ENCODE peak calls at places on chromosomes 4 and X, in six cellular contexts. One of them, this sample, is unnamed.

GRCh38 chr4:173370130-173370476 is 651 bp upstream of the SAP30 start:
- DNase-seq in IMR-90: no peak
- DNase-seq in OCI-LY7: peak
- DNase-seq in HFF-Myc: no peak
- DNase-seq in SK-N-SH: peak
- DNase-seq in GM23338: no peak
- DNase-seq in this sample: no peak

GRCh38 chr4:182147391-182147790 is 95.8 kb upstream of the TENM3 start:
- DNase-seq in IMR-90: no peak
- DNase-seq in OCI-LY7: no peak
- DNase-seq in HFF-Myc: no peak
- DNase-seq in SK-N-SH: no peak
- DNase-seq in GM23338: no peak
- DNase-seq in this sample: peak

GRCh38 chr4:144174401-144175067 is 34.0 kb upstream of the GYPA start:
- DNase-seq in IMR-90: peak
- DNase-seq in OCI-LY7: peak
- DNase-seq in HFF-Myc: peak
- DNase-seq in SK-N-SH: peak
- DNase-seq in GM23338: peak
- DNase-seq in this sample: peak

GRCh38 chrX:9948406-9948805 is 18.8 kb upstream of the CLDN34 start:
- DNase-seq in IMR-90: peak
- DNase-seq in OCI-LY7: no peak
- DNase-seq in HFF-Myc: no peak
- DNase-seq in SK-N-SH: no peak
- DNase-seq in GM23338: no peak
- DNase-seq in this sample: no peak

GRCh38 chrX:112849010-112849409 is 8.4 kb upstream of the AMOT start:
- DNase-seq in IMR-90: peak
- DNase-seq in OCI-LY7: peak
- DNase-seq in HFF-Myc: no peak
- DNase-seq in SK-N-SH: peak
- DNase-seq in GM23338: no peak
- DNase-seq in this sample: no peak

GRCh38 chr4:70722199-70722791 is 531 bp downstream of the RUFY3 start:
- DNase-seq in IMR-90: peak
- DNase-seq in OCI-LY7: no peak
- DNase-seq in HFF-Myc: no peak
- DNase-seq in SK-N-SH: peak
- DNase-seq in GM23338: no peak
- DNase-seq in this sample: no peak

GRCh38 chrX:154487518-154488290 is 1.3 kb upstream of the UBL4A start:
- DNase-seq in IMR-90: no peak
- DNase-seq in OCI-LY7: no peak
- DNase-seq in HFF-Myc: no peak
- DNase-seq in SK-N-SH: no peak
- DNase-seq in GM23338: no peak
- DNase-seq in this sample: no peak

GRCh38 chr4:114180481-114180880 is 201.0 kb upstream of the ARSJ start:
- DNase-seq in IMR-90: peak
- DNase-seq in OCI-LY7: peak
- DNase-seq in HFF-Myc: peak
- DNase-seq in SK-N-SH: no peak
- DNase-seq in GM23338: peak
- DNase-seq in this sample: peak

GRCh38 chr4:104421576-104421975 is 73.1 kb downstream of the CXXC4 start:
- DNase-seq in IMR-90: no peak
- DNase-seq in OCI-LY7: no peak
- DNase-seq in HFF-Myc: no peak
- DNase-seq in SK-N-SH: no peak
- DNase-seq in GM23338: peak
- DNase-seq in this sample: no peak

GRCh38 chr4:73917081-73917501 is 47.9 kb downstream of the CXCL1 start:
- DNase-seq in IMR-90: peak
- DNase-seq in OCI-LY7: no peak
- DNase-seq in HFF-Myc: peak
- DNase-seq in SK-N-SH: no peak
- DNase-seq in GM23338: no peak
- DNase-seq in this sample: peak

GRCh38 chr4:62302710-62303109 is 1102.6 kb downstream of the ADGRL3 start:
- DNase-seq in IMR-90: no peak
- DNase-seq in OCI-LY7: no peak
- DNase-seq in HFF-Myc: no peak
- DNase-seq in SK-N-SH: no peak
- DNase-seq in GM23338: no peak
- DNase-seq in this sample: no peak

GRCh38 chr4:37561196-37561802 is 124.9 kb downstream of the RELL1 start:
- DNase-seq in IMR-90: no peak
- DNase-seq in OCI-LY7: no peak
- DNase-seq in HFF-Myc: no peak
- DNase-seq in SK-N-SH: no peak
- DNase-seq in GM23338: no peak
- DNase-seq in this sample: peak

GRCh38 chr4:185524888-185525863 is 10.1 kb downstream of the PDLIM3 start:
- DNase-seq in IMR-90: peak
- DNase-seq in OCI-LY7: no peak
- DNase-seq in HFF-Myc: no peak
- DNase-seq in SK-N-SH: no peak
- DNase-seq in GM23338: no peak
- DNase-seq in this sample: no peak

GRCh38 chr4:17613761-17614415 is 553 bp upstream of the MED28 start:
- DNase-seq in IMR-90: peak
- DNase-seq in OCI-LY7: peak
- DNase-seq in HFF-Myc: peak
- DNase-seq in SK-N-SH: no peak
- DNase-seq in GM23338: peak
- DNase-seq in this sample: peak

GRCh38 chrX:3811331-3812311 is 98.2 kb upstream of the PRKX start:
- DNase-seq in IMR-90: peak
- DNase-seq in OCI-LY7: peak
- DNase-seq in HFF-Myc: no peak
- DNase-seq in SK-N-SH: peak
- DNase-seq in GM23338: peak
- DNase-seq in this sample: peak

GRCh38 chr4:57077550-57078311 is 32.5 kb downstream of the IGFBP7 start:
- DNase-seq in IMR-90: peak
- DNase-seq in OCI-LY7: no peak
- DNase-seq in HFF-Myc: no peak
- DNase-seq in SK-N-SH: no peak
- DNase-seq in GM23338: peak
- DNase-seq in this sample: peak

GRCh38 chr4:83560523-83560922 is 24.6 kb downstream of the GPAT3 start:
- DNase-seq in IMR-90: no peak
- DNase-seq in OCI-LY7: no peak
- DNase-seq in HFF-Myc: no peak
- DNase-seq in SK-N-SH: no peak
- DNase-seq in GM23338: no peak
- DNase-seq in this sample: no peak

GRCh38 chr4:154574311-154574710 is 11.5 kb downstream of the FGB start:
- DNase-seq in IMR-90: peak
- DNase-seq in OCI-LY7: no peak
- DNase-seq in HFF-Myc: no peak
- DNase-seq in SK-N-SH: no peak
- DNase-seq in GM23338: no peak
- DNase-seq in this sample: no peak

GRCh38 chr4:154626793-154627484 is 14.5 kb upstream of the FGG start:
- DNase-seq in IMR-90: peak
- DNase-seq in OCI-LY7: peak
- DNase-seq in HFF-Myc: no peak
- DNase-seq in SK-N-SH: peak
- DNase-seq in GM23338: peak
- DNase-seq in this sample: peak

GRCh38 chrX:45769919-45770582 is 569.4 kb upstream of the DIPK2B start:
- DNase-seq in IMR-90: peak
- DNase-seq in OCI-LY7: no peak
- DNase-seq in HFF-Myc: no peak
- DNase-seq in SK-N-SH: peak
- DNase-seq in GM23338: no peak
- DNase-seq in this sample: peak

GRCh38 chr4:148056879-148057278 is 325.0 kb downstream of the ARHGAP10 start:
- DNase-seq in IMR-90: peak
- DNase-seq in OCI-LY7: peak
- DNase-seq in HFF-Myc: peak
- DNase-seq in SK-N-SH: no peak
- DNase-seq in GM23338: peak
- DNase-seq in this sample: peak

DNA sequence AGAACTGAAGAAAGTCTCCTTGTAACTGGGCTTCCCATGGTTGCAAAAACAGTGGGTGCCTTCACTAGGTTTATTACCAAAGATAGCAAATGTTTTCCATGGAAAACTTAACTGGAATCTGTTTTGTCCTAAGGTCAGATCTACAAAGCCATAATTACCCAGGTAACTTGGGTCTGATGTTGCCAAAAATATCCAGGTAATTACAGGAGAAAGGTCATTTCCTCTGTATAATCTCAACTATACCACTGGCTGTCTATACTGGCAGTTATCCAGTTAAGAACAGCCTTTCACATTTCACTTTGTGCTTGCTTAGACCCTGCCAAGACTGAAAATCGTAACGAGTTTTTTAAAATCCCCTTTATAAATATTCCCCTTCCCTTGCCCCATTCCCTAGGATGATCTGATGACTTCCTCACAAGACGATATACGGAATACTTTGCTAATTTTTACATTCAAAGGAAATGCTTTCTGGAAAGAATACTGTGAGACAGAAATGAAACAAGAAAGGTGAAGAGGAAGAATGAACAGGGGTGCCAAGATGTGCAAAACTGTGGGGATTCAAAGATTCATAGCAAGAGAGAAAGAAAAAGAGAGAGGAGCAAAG is 105.5 kb downstream of the MAML3 start:
- DNase-seq in IMR-90: no peak
- DNase-seq in OCI-LY7: no peak
- DNase-seq in HFF-Myc: no peak
- DNase-seq in SK-N-SH: no peak
- DNase-seq in GM23338: no peak
- DNase-seq in this sample: no peak
- H3K4me3 ChIP-seq in IMR-90: peak
- H3K4me3 ChIP-seq in OCI-LY7: peak
- H3K4me3 ChIP-seq in HFF-Myc: peak
- H3K4me3 ChIP-seq in SK-N-SH: peak
- H3K4me3 ChIP-seq in GM23338: peak
- H3K4me3 ChIP-seq in this sample: peak

GRCh38 chr4:133151681-133152329 is 2.7 kb downstream of the PCDH10 start:
- DNase-seq in IMR-90: no peak
- DNase-seq in OCI-LY7: no peak
- DNase-seq in HFF-Myc: no peak
- DNase-seq in SK-N-SH: peak
- DNase-seq in GM23338: peak
- DNase-seq in this sample: peak
- TF ChIP-seq CTCF in IMR-90: peak
- TF ChIP-seq CTCF in OCI-LY7: no peak
- TF ChIP-seq CTCF in HFF-Myc: no peak
- TF ChIP-seq CTCF in SK-N-SH: no peak
- TF ChIP-seq CTCF in GM23338: peak
- TF ChIP-seq CTCF in this sample: no peak

GRCh38 chrX:54042609-54043010 is 1.7 kb downstream of the PHF8 start:
- DNase-seq in IMR-90: peak
- DNase-seq in OCI-LY7: peak
- DNase-seq in HFF-Myc: no peak
- DNase-seq in SK-N-SH: peak
- DNase-seq in GM23338: peak
- DNase-seq in this sample: peak

GRCh38 chrX:54043696-54044125 is 562 bp downstream of the PHF8 start:
- DNase-seq in IMR-90: peak
- DNase-seq in OCI-LY7: peak
- DNase-seq in HFF-Myc: no peak
- DNase-seq in SK-N-SH: peak
- DNase-seq in GM23338: peak
- DNase-seq in this sample: peak

GRCh38 chrX:54044126-54044876 is at the start of gene PHF8:
- DNase-seq in IMR-90: peak
- DNase-seq in OCI-LY7: peak
- DNase-seq in HFF-Myc: peak
- DNase-seq in SK-N-SH: peak
- DNase-seq in GM23338: peak
- DNase-seq in this sample: peak

GRCh38 chrX:54044877-54045328 is 630 bp upstream of the PHF8 start:
- DNase-seq in IMR-90: no peak
- DNase-seq in OCI-LY7: no peak
- DNase-seq in HFF-Myc: no peak
- DNase-seq in SK-N-SH: peak
- DNase-seq in GM23338: no peak
- DNase-seq in this sample: no peak

DNA sequence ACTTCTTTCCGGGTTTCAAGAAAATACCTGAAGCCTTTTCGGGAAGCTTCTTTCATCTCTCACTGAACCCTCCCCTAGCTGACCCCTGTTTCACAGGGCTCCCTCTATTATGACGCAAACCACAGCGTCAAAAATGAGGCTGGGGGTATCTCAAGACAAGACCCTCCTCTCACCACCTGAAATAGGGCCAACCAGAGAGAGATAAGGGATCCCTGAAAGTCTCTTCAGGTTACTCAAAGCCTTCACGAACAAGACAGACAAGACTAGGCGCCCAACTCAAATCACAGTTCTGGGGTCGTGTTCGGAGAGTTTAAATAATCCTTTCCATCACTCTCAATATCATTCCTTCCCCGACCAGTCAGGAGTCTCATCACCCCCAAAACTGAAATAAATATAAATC is 1.2 kb downstream of the PHF8 start:
- DNase-seq in IMR-90: no peak
- DNase-seq in OCI-LY7: peak
- DNase-seq in HFF-Myc: no peak
- DNase-seq in SK-N-SH: no peak
- DNase-seq in GM23338: no peak
- DNase-seq in this sample: no peak
- H3K4me3 ChIP-seq in IMR-90: peak
- H3K4me3 ChIP-seq in OCI-LY7: peak
- H3K4me3 ChIP-seq in HFF-Myc: peak
- H3K4me3 ChIP-seq in SK-N-SH: peak
- H3K4me3 ChIP-seq in GM23338: peak
- H3K4me3 ChIP-seq in this sample: peak

DNA sequence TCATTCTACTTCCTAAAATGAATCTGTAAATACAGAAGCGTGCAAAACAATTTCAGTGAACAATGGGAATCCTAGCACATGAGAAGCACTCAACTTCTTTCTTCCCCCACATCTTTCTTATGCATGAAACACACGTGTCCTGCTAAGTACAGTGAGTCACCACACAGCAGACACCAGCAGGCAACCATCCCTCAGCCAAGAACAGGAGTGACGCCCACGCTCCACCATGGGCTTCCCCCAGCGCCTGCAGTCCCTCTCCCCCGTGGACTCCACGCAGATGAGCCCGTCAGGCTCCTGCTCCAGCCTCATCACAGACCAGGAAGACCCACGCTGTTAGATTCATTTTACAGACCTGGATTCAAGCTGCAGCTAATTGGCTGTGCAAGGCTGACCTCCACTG is 16.8 kb downstream of the HMX1 start:
- DNase-seq in IMR-90: peak
- DNase-seq in OCI-LY7: no peak
- DNase-seq in HFF-Myc: peak
- DNase-seq in SK-N-SH: no peak
- DNase-seq in GM23338: no peak
- DNase-seq in this sample: peak
- TF ChIP-seq CTCF in IMR-90: no peak
- TF ChIP-seq CTCF in OCI-LY7: no peak
- TF ChIP-seq CTCF in HFF-Myc: no peak
- TF ChIP-seq CTCF in SK-N-SH: no peak
- TF ChIP-seq CTCF in GM23338: no peak
- TF ChIP-seq CTCF in this sample: no peak

GRCh38 chr4:4643306-4643705 is 101.5 kb upstream of the STX18 start:
- DNase-seq in IMR-90: no peak
- DNase-seq in OCI-LY7: no peak
- DNase-seq in HFF-Myc: no peak
- DNase-seq in SK-N-SH: no peak
- DNase-seq in GM23338: no peak
- DNase-seq in this sample: no peak
- H3K4me3 ChIP-seq in IMR-90: no peak
- H3K4me3 ChIP-seq in OCI-LY7: no peak
- H3K4me3 ChIP-seq in HFF-Myc: no peak
- H3K4me3 ChIP-seq in SK-N-SH: no peak
- H3K4me3 ChIP-seq in GM23338: no peak
- H3K4me3 ChIP-seq in this sample: no peak

This sample was measured in epithelial cell of esophagus.